ENCODE peak calls at places on chromosomes 7 and 10, in four cellular contexts. H, L, G and Q are unnamed samples.

GRCh38 chr10:17735166-17735941 is 16.6 kb upstream of the TMEM236 start:
- DNase-seq in G (no peak), H (no peak), L (no peak), Q (peak)

GRCh38 chr7:106658504-106659368 is 2.2 kb downstream of the CCDC71L start:
- DNase-seq in L (no peak), H (no peak), G (no peak), Q (no peak)

GRCh38 chr7:31664890-31665289 is 22.1 kb upstream of the PPP1R17 start:
- DNase-seq in G (no peak), H (no peak), L (no peak), Q (no peak)

GRCh38 chr10:121961456-121961855 is 13.6 kb downstream of the NSMCE4A start:
- DNase-seq in G (no peak), L (no peak), H (no peak), Q (no peak)

GRCh38 chr7:66303454-66304160 is 98.5 kb downstream of the TPST1 start:
- DNase-seq in H (no peak), L (no peak), G (no peak), Q (no peak)

GRCh38 chr7:143351060-143351459 is 11.5 kb downstream of the FAM131B start:
- DNase-seq in H (no peak), G (no peak), L (no peak), Q (no peak)

GRCh38 chr10:94292448-94293118 is 70.2 kb downstream of the NOC3L start:
- DNase-seq in H (no peak), G (peak), L (no peak), Q (no peak)

GRCh38 chr7:134890246-134891240 is 95.8 kb upstream of the AGBL3 start:
- DNase-seq in G (peak), L (no peak), H (no peak), Q (no peak)

GRCh38 chr7:11206131-11206921 is 232.7 kb downstream of the PHF14 start:
- DNase-seq in H (no peak), G (no peak), L (no peak), Q (no peak)

GRCh38 chr7:23570592-23571200 is 26.5 kb upstream of the CCDC126 start:
- DNase-seq in H (peak), L (peak), G (peak), Q (peak)

GRCh38 chr10:72069751-72070501 is 18.4 kb downstream of the SPOCK2 start:
- DNase-seq in L (no peak), H (no peak), G (no peak), Q (no peak)

GRCh38 chr7:7554647-7555575 is 11.8 kb upstream of the MIOS start:
- DNase-seq in L (no peak), H (no peak), G (no peak), Q (peak)

GRCh38 chr7:132739271-132739955 is 163.1 kb upstream of the PLXNA4 start:
- DNase-seq in L (no peak), G (no peak), H (no peak), Q (peak)

GRCh38 chr10:88895252-88895651 is 15.2 kb downstream of the STAMBPL1 start:
- DNase-seq in H (no peak), L (no peak), G (no peak), Q (no peak)

GRCh38 chr7:141354251-141354650 is 197.0 kb upstream of the AGK start:
- DNase-seq in H (peak), G (no peak), L (no peak), Q (no peak)

GRCh38 chr7:32206987-32207386 is 136.8 kb upstream of the PDE1C start:
- DNase-seq in L (peak), G (no peak), H (no peak), Q (no peak)

GRCh38 chr7:128410092-128410665 is 397 bp upstream of the IMPDH1 start:
- DNase-seq in G (no peak), H (peak), L (no peak), Q (no peak)

GRCh38 chr10:3330687-3331086 is 158.1 kb upstream of the PITRM1 start:
- DNase-seq in L (no peak), G (no peak), H (no peak), Q (peak)

GRCh38 chr10:71747039-71747807 is 26.1 kb downstream of the VSIR start:
- DNase-seq in H (no peak), G (no peak), L (no peak), Q (no peak)

GRCh38 chr7:104972510-104972909 is 41.5 kb upstream of the KMT2E start:
- DNase-seq in G (no peak), L (no peak), H (no peak), Q (no peak)

GRCh38 chr7:24858108-24858977 is 101.1 kb upstream of the GSDME start:
- DNase-seq in G (no peak), H (no peak), L (no peak), Q (no peak)

GRCh38 chr7:19009241-19009935 is 108.0 kb downstream of the TWIST1 start:
- DNase-seq in H (no peak), L (no peak), G (no peak), Q (no peak)

GRCh38 chr7:153404781-153405279 is 645.3 kb downstream of the ACTR3B start:
- DNase-seq in L (no peak), H (no peak), G (no peak), Q (no peak)